ENCODE peak calls at places on chromosomes 5 and 9, in ten cellular contexts. O is body of pancreas, G is HepG2, E is A549, M is Peyer's patch, Z is transverse colon, Q is uterus, C is tibial nerve, K is adrenal gland, X is heart left ventricle. T is an unnamed sample.

GRCh38 chr9:27572918-27573698 is at the start of gene C9orf72:
- DNase-seq in O (no peak), G (peak), E (no peak), M (peak), Z (peak), Q (peak), C (peak), K (peak), X (peak), T (peak)

GRCh38 chr5:177382423-177383029 is 1.7 kb upstream of the SLC34A1 start:
- DNase-seq in O (peak), G (no peak), E (peak), M (no peak), Z (no peak), Q (no peak), C (no peak), K (no peak), X (no peak), T (peak)

GRCh38 chr9:90420714-90421513 is 221.7 kb downstream of the DIRAS2 start:
- DNase-seq in O (no peak), G (no peak), E (peak), M (no peak), Z (no peak), Q (no peak), C (no peak), K (no peak), X (no peak), T (peak)

GRCh38 chr5:72779520-72779919 is 36.9 kb upstream of the TNPO1 start:
- DNase-seq in O (no peak), G (no peak), E (no peak), M (no peak), Z (no peak), Q (no peak), C (no peak), K (no peak), X (no peak), T (no peak)

GRCh38 chr9:111599092-111599947 is at the start of gene PTGR1:
- DNase-seq in O (peak), G (peak), E (peak), M (peak), Z (peak), Q (peak), C (peak), K (peak), X (peak), T (peak)

GRCh38 chr5:77101298-77101697 is 14.2 kb upstream of the ZBED3 start:
- DNase-seq in O (no peak), G (no peak), E (no peak), M (no peak), Z (no peak), Q (no peak), C (no peak), K (no peak), X (no peak), T (no peak)

GRCh38 chr5:138212828-138213160 is 329 bp downstream of the CDC23 start:
- DNase-seq in O (no peak), G (no peak), E (peak), M (peak), Z (peak), Q (no peak), C (peak), K (no peak), X (no peak), T (peak)

GRCh38 chr9:92504881-92505280 is 22.6 kb upstream of the ASPN start:
- DNase-seq in O (no peak), G (no peak), E (no peak), M (no peak), Z (no peak), Q (no peak), C (no peak), K (no peak), X (no peak), T (no peak)

GRCh38 chr5:113170707-113171106 is 194.1 kb downstream of the DCP2 start:
- DNase-seq in O (no peak), G (no peak), E (no peak), M (no peak), Z (no peak), Q (no peak), C (no peak), K (no peak), X (no peak), T (no peak)

GRCh38 chr5:160438316-160439204 is 16.9 kb downstream of the PTTG1 start:
- DNase-seq in O (peak), G (peak), E (peak), M (peak), Z (peak), Q (no peak), C (peak), K (peak), X (peak), T (peak)

GRCh38 chr5:83184534-83184933 is 107.2 kb downstream of the XRCC4 start:
- DNase-seq in O (no peak), G (no peak), E (no peak), M (no peak), Z (no peak), Q (no peak), C (no peak), K (no peak), X (no peak), T (no peak)

GRCh38 chr9:68802525-68803015 is 97.5 kb downstream of the PIP5K1B start:
- DNase-seq in O (no peak), G (no peak), E (no peak), M (peak), Z (peak), Q (no peak), C (no peak), K (no peak), X (no peak), T (no peak)

GRCh38 chr5:98928802-98929122 is at the start of gene CHD1:
- DNase-seq in O (peak), G (peak), E (peak), M (peak), Z (peak), Q (peak), C (peak), K (peak), X (peak), T (peak)

GRCh38 chr5:98927988-98928801 is 612 bp downstream of the CHD1 start:
- DNase-seq in O (peak), G (peak), E (peak), M (peak), Z (peak), Q (peak), C (peak), K (peak), X (peak), T (peak)

GRCh38 chr5:98929123-98929981 is 545 bp upstream of the CHD1 start:
- DNase-seq in O (peak), G (peak), E (peak), M (peak), Z (peak), Q (peak), C (peak), K (peak), X (peak), T (peak)

GRCh38 chr5:98929982-98930355 is 1.2 kb upstream of the CHD1 start:
- DNase-seq in O (peak), G (no peak), E (peak), M (peak), Z (peak), Q (no peak), C (peak), K (peak), X (no peak), T (no peak)

GRCh38 chr5:98927242-98927987 is 1.4 kb downstream of the CHD1 start:
- DNase-seq in O (peak), G (no peak), E (peak), M (peak), Z (peak), Q (peak), C (peak), K (peak), X (peak), T (peak)
- TF ChIP-seq POLR2A in O (peak), G (no peak), E (no peak), M (peak), Z (peak), Q (peak), C (peak), K (peak), X (no peak), T (peak)

GRCh38 chr9:22107646-22108045 is 98.5 kb upstream of the CDKN2B start:
- DNase-seq in O (no peak), G (peak), E (no peak), M (no peak), Z (no peak), Q (no peak), C (no peak), K (no peak), X (no peak), T (no peak)
- H3K27ac ChIP-seq in O (no peak), G (no peak), E (no peak), M (peak), Z (no peak), Q (no peak), C (no peak), K (no peak), X (no peak), T (no peak)

GRCh38 chr5:59293700-59294099 is 599.8 kb downstream of the PDE4D start:
- DNase-seq in O (no peak), G (no peak), E (no peak), M (no peak), Z (no peak), Q (no peak), C (no peak), K (no peak), X (no peak), T (no peak)

GRCh38 chr5:59285300-59286017 is 608.1 kb downstream of the PDE4D start:
- DNase-seq in O (no peak), G (no peak), E (no peak), M (no peak), Z (no peak), Q (no peak), C (no peak), K (no peak), X (no peak), T (no peak)

GRCh38 chr5:59286510-59286909 is 607.0 kb downstream of the PDE4D start:
- DNase-seq in O (no peak), G (no peak), E (no peak), M (no peak), Z (no peak), Q (no peak), C (no peak), K (no peak), X (no peak), T (no peak)

GRCh38 chr5:59287361-59287760 is 606.2 kb downstream of the PDE4D start:
- DNase-seq in O (no peak), G (no peak), E (peak), M (no peak), Z (peak), Q (no peak), C (no peak), K (no peak), X (no peak), T (no peak)

DNA sequence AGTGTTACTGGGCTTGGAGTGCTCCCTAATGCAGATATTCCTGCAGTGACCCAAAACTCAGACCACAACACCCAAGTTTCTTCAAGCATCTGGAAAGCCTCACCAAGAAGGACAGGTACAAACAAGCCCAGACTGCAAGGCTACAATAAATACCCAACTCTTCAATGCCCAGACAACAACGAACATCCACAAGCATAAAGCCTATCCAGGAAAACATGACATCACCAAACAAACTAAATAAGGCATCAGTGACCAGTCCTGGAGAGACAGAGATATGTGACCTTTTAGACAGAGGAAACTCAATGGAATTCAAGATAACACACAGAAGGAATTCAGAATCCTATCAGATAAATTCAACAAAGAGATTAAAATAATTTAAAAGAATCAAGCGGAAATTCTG is 605.6 kb downstream of the PDE4D start:
- DNase-seq in O (no peak), G (peak), E (peak), M (no peak), Z (no peak), Q (no peak), C (no peak), K (no peak), X (no peak), T (no peak)
- TF ChIP-seq CTCF in O (no peak), G (no peak), E (no peak), M (no peak), Z (no peak), Q (no peak), C (no peak), K (no peak), X (no peak), T (no peak)

DNA sequence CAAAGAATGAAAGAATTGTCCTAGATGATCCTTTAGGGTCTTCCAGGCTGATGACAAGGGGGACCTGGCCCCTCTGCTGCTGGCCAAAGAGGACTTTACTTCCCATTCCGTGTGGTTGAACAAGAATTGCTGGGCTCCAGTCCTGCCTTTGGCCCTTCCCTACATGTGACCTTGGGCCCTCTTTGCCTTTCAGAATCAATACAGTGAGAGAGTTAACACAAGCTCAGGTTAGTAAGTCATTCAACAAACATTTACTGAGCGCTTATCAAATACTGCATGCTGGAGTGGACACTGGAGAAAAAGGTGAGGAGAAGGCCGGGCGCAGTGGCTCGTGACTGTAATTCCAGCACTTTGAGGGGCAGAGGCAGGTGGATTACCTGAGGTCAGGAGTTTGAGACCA is 113.1 kb downstream of the C9orf50 start:
- DNase-seq in O (no peak), G (no peak), E (no peak), M (no peak), Z (no peak), Q (no peak), C (no peak), K (no peak), X (no peak), T (no peak)
- TF ChIP-seq POLR2A in O (no peak), G (no peak), E (no peak), M (no peak), Z (no peak), Q (no peak), C (no peak), K (no peak), X (no peak), T (no peak)